ENCODE peak calls at places on chromosomes 4 and X, in seven cellular contexts. F is glutamatergic neuron, H is cardiac fibroblast, E is spleen, P is A549, K is GM12865, X is Calu3. B is an unnamed sample.

GRCh38 chr4:149465941-149466340 is 349.7 kb downstream of the IQCM start:
- DNase-seq in F (no peak), H (peak), E (no peak), P (no peak), K (no peak), X (no peak), B (no peak)

GRCh38 chrX:129688097-129688496 is 33.3 kb upstream of the APLN start:
- DNase-seq in F (no peak), H (no peak), E (no peak), P (no peak), K (no peak), X (no peak), B (no peak)

GRCh38 chrX:30275498-30275897 is 28.6 kb downstream of the MAGEB1 start:
- DNase-seq in F (no peak), H (peak), E (no peak), P (no peak), K (no peak), X (no peak), B (no peak)

GRCh38 chr4:7021930-7022658 is 21.1 kb upstream of the TADA2B start:
- DNase-seq in F (no peak), H (peak), E (peak), P (peak), K (no peak), X (no peak), B (no peak)

GRCh38 chr4:45131020-45131419 is 404.7 kb upstream of the GNPDA2 start:
- DNase-seq in F (no peak), H (no peak), E (no peak), P (no peak), K (no peak), X (no peak), B (no peak)

GRCh38 chrX:77691916-77692315 is 94.1 kb downstream of the ATRX start:
- DNase-seq in F (no peak), H (no peak), E (no peak), P (no peak), K (no peak), X (no peak), B (no peak)

GRCh38 chr4:128521156-128521555 is 233.5 kb upstream of the PGRMC2 start:
- DNase-seq in F (no peak), H (peak), E (no peak), P (no peak), K (no peak), X (no peak), B (no peak)

GRCh38 chr4:96315815-96316214 is 475.9 kb downstream of the PDHA2 start:
- DNase-seq in F (peak), H (peak), E (no peak), P (no peak), K (no peak), X (no peak), B (no peak)

GRCh38 chr4:47032405-47033106 is 1.2 kb downstream of the GABRB1 start:
- DNase-seq in F (peak), H (peak), E (peak), P (peak), K (peak), X (peak), B (peak)

GRCh38 chrX:12319012-12319519 is 180.8 kb downstream of the FRMPD4 start:
- DNase-seq in F (no peak), H (peak), E (no peak), P (no peak), K (no peak), X (no peak), B (no peak)
- TF ChIP-seq CTCF in F (no peak), H (no peak), E (no peak), P (peak), K (no peak), X (no peak), B (no peak)

GRCh38 chr4:153530996-153531375 is 64.8 kb downstream of the TMEM131L start:
- DNase-seq in F (no peak), H (no peak), E (no peak), P (no peak), K (no peak), X (no peak), B (no peak)
- TF ChIP-seq CTCF in F (no peak), H (no peak), E (no peak), P (no peak), K (no peak), X (no peak), B (no peak)

GRCh38 chr4:71338846-71339593 is at the start of gene SLC4A4:
- DNase-seq in F (no peak), H (peak), E (no peak), P (no peak), K (peak), X (no peak), B (peak)
- TF ChIP-seq CTCF in F (no peak), H (no peak), E (no peak), P (no peak), K (no peak), X (no peak), B (no peak)

GRCh38 chrX:119695535-119696050 is 2.6 kb upstream of the SEPTIN6 start:
- DNase-seq in F (no peak), H (no peak), E (no peak), P (no peak), K (no peak), X (no peak), B (no peak)

GRCh38 chrX:119694601-119695534 is 1.9 kb upstream of the SEPTIN6 start:
- DNase-seq in F (peak), H (no peak), E (peak), P (no peak), K (no peak), X (no peak), B (no peak)

GRCh38 chrX:119693996-119694451 is 1.1 kb upstream of the SEPTIN6 start:
- DNase-seq in F (peak), H (no peak), E (peak), P (no peak), K (no peak), X (no peak), B (peak)

GRCh38 chrX:119696251-119696890 is 3.4 kb upstream of the SEPTIN6 start:
- DNase-seq in F (no peak), H (no peak), E (no peak), P (no peak), K (peak), X (no peak), B (no peak)

DNA sequence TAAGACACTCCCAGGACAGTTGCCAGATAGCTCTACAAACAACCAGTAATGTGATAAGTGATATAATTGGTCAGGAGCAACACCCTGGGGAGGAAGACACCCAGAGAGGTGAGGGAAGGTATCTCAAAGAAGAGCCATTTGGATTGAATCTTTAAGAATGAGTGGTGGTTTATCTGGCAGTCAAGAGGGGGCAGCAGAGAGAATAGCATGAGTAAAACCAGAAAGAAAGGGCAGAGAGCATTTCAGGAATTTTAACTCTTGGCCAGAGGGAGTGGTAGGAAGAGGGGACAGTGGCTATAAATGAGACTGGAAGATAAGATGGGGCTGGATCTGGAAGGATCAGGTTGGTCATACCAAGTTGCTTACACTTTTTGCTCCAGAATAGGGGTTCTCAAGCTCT is 5.9 kb upstream of the SEPTIN6 start:
- DNase-seq in F (no peak), H (peak), E (no peak), P (peak), K (peak), X (peak), B (peak)
- TF ChIP-seq CTCF in F (peak), H (peak), E (peak), P (peak), K (peak), X (peak), B (peak)

DNA sequence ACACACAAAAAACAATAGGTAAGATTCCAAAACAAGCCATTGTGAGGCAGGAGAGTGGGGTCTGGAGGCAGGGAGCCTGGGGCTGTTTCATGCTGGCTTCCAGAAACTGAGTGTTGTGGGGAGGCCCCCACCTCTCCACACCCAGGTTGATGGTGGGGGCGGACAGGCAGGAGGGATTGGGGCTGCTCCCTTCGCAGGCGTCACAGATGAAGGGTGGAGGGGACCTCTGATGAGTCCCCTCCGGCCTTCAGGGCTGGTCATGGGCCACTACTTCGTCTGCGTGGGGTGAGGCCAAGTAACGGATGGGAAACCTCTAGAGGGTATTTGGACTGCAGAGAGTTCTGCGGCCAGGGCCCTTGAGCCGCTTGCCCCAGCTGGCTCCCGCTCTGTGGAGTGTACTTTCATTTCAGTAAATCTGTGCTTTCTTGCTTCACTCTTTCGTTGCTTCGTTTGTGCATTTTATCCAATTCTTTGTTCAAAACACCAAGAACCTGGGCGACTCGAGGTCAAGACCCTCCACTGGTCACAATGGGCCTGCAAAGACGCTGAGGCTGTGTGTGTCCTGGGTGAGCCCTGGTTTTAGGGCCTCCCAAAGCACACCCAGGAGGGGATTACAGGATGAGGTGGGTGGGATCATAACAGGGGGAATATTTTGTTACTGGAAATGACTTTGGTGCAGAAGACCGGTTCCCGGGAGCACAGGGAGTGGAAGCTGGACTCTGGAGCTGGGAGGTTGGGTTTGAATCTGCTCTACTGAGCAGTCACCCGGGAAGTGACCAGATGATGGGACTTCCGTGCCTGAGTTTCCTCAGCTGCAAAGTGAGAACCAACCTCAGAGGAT is 83.7 kb upstream of the ADRA2C start:
- DNase-seq in F (peak), H (no peak), E (peak), P (no peak), K (no peak), X (no peak), B (no peak)
- TF ChIP-seq CTCF in F (no peak), H (no peak), E (no peak), P (no peak), K (no peak), X (no peak), B (no peak)

DNA sequence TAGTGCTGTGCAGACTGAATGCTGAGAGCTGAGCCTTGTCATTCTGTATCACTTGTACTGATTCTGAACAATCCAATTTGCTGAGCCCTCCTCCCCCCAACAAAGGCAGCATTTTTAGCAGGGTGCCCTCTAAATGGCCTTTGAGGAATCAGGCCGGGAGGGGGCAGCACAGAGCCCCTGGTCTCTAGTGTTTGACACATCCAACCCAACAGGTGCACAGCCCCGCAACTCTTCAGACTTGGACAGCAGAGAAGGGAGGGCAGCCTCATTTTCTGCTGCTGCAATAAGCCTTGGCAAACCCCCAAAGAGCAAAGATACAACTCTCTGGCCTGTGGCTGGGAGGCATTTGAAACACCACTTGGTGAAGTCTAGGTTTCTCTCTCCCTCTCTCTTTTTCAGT is 3.4 kb downstream of the ATP1B4 start:
- DNase-seq in F (peak), H (peak), E (peak), P (no peak), K (peak), X (peak), B (peak)
- TF ChIP-seq CTCF in F (peak), H (peak), E (peak), P (peak), K (peak), X (peak), B (peak)

GRCh38 chr4:40840255-40840984 is 90.7 kb downstream of the NSUN7 start:
- DNase-seq in F (no peak), H (no peak), E (no peak), P (no peak), K (peak), X (no peak), B (peak)

GRCh38 chr4:40840985-40841571 is 91.3 kb downstream of the NSUN7 start:
- DNase-seq in F (peak), H (peak), E (peak), P (peak), K (peak), X (peak), B (peak)

GRCh38 chr4:40842318-40842717 is 92.6 kb downstream of the NSUN7 start:
- DNase-seq in F (no peak), H (peak), E (no peak), P (no peak), K (no peak), X (no peak), B (no peak)

GRCh38 chr4:40837094-40837870 is 87.5 kb downstream of the NSUN7 start:
- DNase-seq in F (no peak), H (no peak), E (no peak), P (no peak), K (no peak), X (no peak), B (no peak)

GRCh38 chr4:40838742-40839141 is 89.0 kb downstream of the NSUN7 start:
- DNase-seq in F (no peak), H (no peak), E (no peak), P (no peak), K (no peak), X (no peak), B (no peak)
- TF ChIP-seq CTCF in F (no peak), H (peak), E (no peak), P (no peak), K (peak), X (no peak), B (no peak)

DNA sequence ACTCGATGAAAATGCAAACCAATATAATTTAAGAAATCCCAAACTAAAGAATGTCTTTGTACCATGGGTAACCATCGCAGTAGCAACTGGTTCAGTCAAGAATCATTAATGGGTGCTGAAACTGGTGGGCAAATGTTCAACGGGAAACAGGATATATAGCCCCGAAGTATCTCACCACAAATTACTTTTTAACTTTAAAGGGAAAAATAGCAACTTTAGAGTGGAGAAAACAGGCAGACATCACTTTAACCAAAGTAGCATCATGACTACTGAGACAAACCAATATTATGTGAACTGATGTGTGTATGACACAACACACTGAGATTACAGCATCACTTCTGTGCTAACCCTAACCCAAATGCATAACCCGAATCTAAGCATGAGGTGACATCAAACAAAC is 33.8 kb upstream of the SLAIN2 start:
- DNase-seq in F (no peak), H (no peak), E (no peak), P (no peak), K (no peak), X (no peak), B (no peak)
- TF ChIP-seq CTCF in F (no peak), H (no peak), E (no peak), P (no peak), K (no peak), X (no peak), B (no peak)

B was measured in GM13976.